ENCODE peak calls at places on chromosomes 11 and 22, in four cellular contexts. J is IMR-90, T is K562, B is GM12878. D is an unnamed sample.

GRCh38 chr11:77602385-77603105 is 12.8 kb downstream of the AQP11 start:
- DNase-seq in J (peak; percentile 90), T (no peak), B (no peak), D (peak; percentile 75)

GRCh38 chr11:102546923-102547471 is 16.4 kb upstream of the MMP7 start:
- DNase-seq in J (no peak), T (no peak), B (peak; percentile 93), D (no peak)

GRCh38 chr22:23273445-23274145 is 93.3 kb downstream of the BCR start:
- DNase-seq in J (no peak), T (peak; percentile 58), B (no peak), D (no peak)

GRCh38 chr11:112826026-112826425 is 135.2 kb upstream of the NCAM1 start:
- DNase-seq in J (no peak), T (no peak), B (no peak), D (no peak)

GRCh38 chr22:23393721-23394320 is 186.3 kb downstream of the IGLL1 start:
- DNase-seq in J (no peak), T (no peak), B (no peak), D (no peak)

GRCh38 chr11:62208785-62209144 is 292 bp downstream of the SCGB2A1 start:
- DNase-seq in J (no peak), T (no peak), B (no peak), D (no peak)

GRCh38 chr11:116517077-116517476 is 255.7 kb downstream of the BUD13 start:
- DNase-seq in J (no peak), T (no peak), B (no peak), D (no peak)

GRCh38 chr11:130911306-130911705 is 5.0 kb downstream of the SNX19 start:
- DNase-seq in J (no peak), T (no peak), B (no peak), D (no peak)

GRCh38 chr11:13769188-13769587 is 100.7 kb downstream of the FAR1 start:
- DNase-seq in J (no peak), T (no peak), B (no peak), D (no peak)

GRCh38 chr11:2428322-2428795 is 16.0 kb downstream of the TRPM5 start:
- DNase-seq in J (peak; percentile 34), T (peak; percentile 76), B (no peak), D (peak; percentile 32)

GRCh38 chr11:120413480-120413879 is 77.3 kb downstream of the ARHGEF12 start:
- DNase-seq in J (peak; percentile 85), T (no peak), B (no peak), D (no peak)

GRCh38 chr22:43170131-43170480 is 16.8 kb downstream of the TTLL12 start:
- DNase-seq in J (no peak), T (no peak), B (no peak), D (no peak)

GRCh38 chr11:122261546-122261945 is 145.5 kb upstream of the BLID start:
- DNase-seq in J (peak; percentile 21), T (no peak), B (no peak), D (no peak)

GRCh38 chr11:80603472-80603871 is 1162.6 kb upstream of the TENM4 start:
- DNase-seq in J (no peak), T (no peak), B (no peak), D (no peak)

GRCh38 chr22:30969532-30970355 is 679 bp downstream of the TUG1 start:
- DNase-seq in J (peak; percentile 44), T (peak; percentile 62), B (no peak), D (peak; percentile 55)

GRCh38 chr11:82807646-82808045 is 74.0 kb upstream of the FAM181B start:
- DNase-seq in J (no peak), T (no peak), B (no peak), D (no peak)

GRCh38 chr11:131618203-131618602 is 247.8 kb downstream of the NTM start:
- DNase-seq in J (no peak), T (no peak), B (no peak), D (no peak)

GRCh38 chr22:39877079-39877682 is 16.4 kb downstream of the ENTHD1 start:
- DNase-seq in J (no peak), T (no peak), B (no peak), D (no peak)
- TF ChIP-seq FOS in J (no peak), T (no peak), B (no peak), D (no peak)

DNA sequence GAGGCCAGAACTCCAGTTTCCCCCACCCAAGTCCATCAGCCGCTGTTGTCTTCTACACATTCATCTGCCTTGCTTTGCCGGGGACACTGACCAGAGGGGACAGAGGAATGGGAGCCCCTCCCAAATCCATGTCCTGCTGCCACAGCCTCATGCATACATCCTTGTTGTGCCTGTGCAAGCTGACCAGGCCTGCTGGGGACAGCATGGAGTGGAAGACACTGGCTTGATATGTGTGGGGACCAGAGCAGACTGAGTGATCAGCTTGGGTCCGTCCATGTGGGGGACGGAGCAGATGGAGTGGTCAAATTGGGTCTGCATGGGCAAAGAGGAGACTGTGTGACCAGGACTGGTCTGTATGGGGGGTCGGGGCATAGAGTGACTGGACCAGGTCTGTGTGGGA is 43.8 kb downstream of the KCNC1 start:
- DNase-seq in J (no peak), T (no peak), B (no peak), D (no peak)
- TF ChIP-seq CTCF in J (no peak), T (no peak), B (no peak), D (no peak)

GRCh38 chr11:452203-452744 is 2.2 kb downstream of the PTDSS2 start:
- DNase-seq in J (no peak), T (no peak), B (no peak), D (no peak)

GRCh38 chr11:452916-453527 is 2.9 kb downstream of the PTDSS2 start:
- DNase-seq in J (no peak), T (no peak), B (no peak), D (no peak)

GRCh38 chr11:451738-452137 is 1.7 kb downstream of the PTDSS2 start:
- DNase-seq in J (no peak), T (no peak), B (no peak), D (no peak)

GRCh38 chr11:449889-450808 is at the start of gene PTDSS2:
- DNase-seq in J (peak; percentile 94), T (peak; percentile 91), B (peak; percentile 75), D (peak; percentile 95)

GRCh38 chr11:450809-451451 is 851 bp downstream of the PTDSS2 start:
- DNase-seq in J (peak; percentile 66), T (peak; percentile 60), B (no peak), D (peak; percentile 71)
- H3K4me2 ChIP-seq in J (peak overlapping the region; percentile 86), T (peak overlapping the region; percentile 82), B (peak overlapping the region; percentile 96), D (peak overlapping the region; percentile 71)

GRCh38 chr22:24435861-24436351 is 8.5 kb downstream of the ADORA2A start:
- DNase-seq in J (peak; percentile 39), T (no peak), B (no peak), D (no peak)
- TF ChIP-seq FOS in J (no peak), T (no peak), B (no peak), D (no peak)

DNA sequence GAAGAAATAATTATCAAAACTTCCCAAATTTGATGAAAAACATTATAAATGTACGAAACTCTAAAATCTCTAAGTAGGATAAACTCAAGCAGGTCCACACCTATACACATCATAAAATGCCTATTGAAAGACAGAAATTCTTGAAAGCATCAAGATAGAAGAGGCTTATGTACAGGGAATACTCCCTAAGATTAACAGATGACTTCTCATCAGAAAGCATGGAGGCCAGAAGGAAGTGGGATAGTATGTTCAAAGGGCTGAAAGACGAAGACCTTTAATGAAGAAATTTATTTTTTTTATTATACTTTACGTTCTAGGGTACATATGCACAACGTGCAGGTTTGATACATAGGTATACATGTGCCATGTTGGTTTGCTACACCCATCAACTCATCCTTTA is 45.3 kb upstream of the KCNA4 start:
- DNase-seq in J (no peak), T (no peak), B (no peak), D (no peak)
- TF ChIP-seq CTCF in J (no peak), T (no peak), B (no peak), D (no peak)

DNA sequence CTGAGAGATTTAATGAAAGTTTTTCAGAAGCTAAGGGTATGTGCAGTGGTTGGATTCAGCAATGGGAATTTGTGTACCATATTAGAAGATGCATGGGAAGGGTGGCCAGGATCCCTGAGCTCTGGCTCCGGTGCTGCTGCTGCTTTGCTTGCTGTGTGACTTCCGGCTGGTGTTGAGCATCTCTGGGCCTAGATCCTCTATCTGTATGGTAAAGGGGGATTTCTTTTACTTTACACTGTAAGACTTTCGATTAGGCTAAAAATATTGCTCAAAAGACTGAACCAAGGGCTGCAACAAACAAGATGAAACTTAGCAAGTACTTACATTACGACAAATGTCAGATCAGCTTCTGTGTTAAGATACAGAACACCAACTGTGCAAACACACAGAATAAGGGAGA is 39.1 kb downstream of the XRRA1 start:
- DNase-seq in J (no peak), T (no peak), B (no peak), D (no peak)
- H3K4me2 ChIP-seq in J (no peak overlapping the region), T (no peak overlapping the region), B (no peak overlapping the region), D (no peak overlapping the region)

GRCh38 chr11:12160231-12160630 is 49.8 kb downstream of the MICAL2 start:
- DNase-seq in J (no peak), T (no peak), B (no peak), D (no peak)

GRCh38 chr11:12159351-12160099 is 49.1 kb downstream of the MICAL2 start:
- DNase-seq in J (peak; percentile 97), T (no peak), B (no peak), D (peak; percentile 47)

GRCh38 chr11:12161137-12161536 is 50.7 kb downstream of the MICAL2 start:
- DNase-seq in J (no peak), T (no peak), B (no peak), D (no peak)

GRCh38 chr11:12161603-12162350 is 51.4 kb downstream of the MICAL2 start:
- DNase-seq in J (no peak), T (no peak), B (no peak), D (no peak)

DNA sequence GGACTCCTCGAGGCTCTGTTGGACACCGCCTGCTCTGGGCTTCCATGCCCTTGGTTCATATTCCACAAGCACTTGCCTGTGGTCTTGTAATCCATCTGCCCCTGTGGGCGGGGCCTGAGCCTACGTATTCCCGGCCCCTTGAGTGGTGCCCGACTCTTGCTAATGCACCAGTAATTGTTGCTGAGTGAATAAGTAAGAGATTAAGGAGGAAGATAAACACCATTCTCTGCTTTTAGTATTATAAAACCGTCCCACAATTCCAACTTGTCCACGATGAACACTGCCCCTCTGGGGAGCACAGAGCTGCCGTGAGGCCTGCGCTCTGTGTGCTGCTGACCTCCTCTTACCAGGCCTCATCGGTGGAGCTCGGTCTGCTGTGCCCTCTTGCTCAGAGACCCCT is 50.3 kb downstream of the MICAL2 start:
- DNase-seq in J (peak; percentile 30), T (no peak), B (no peak), D (no peak)
- TF ChIP-seq FOS in J (no peak), T (no peak), B (no peak), D (no peak)